ENCODE peak calls at places on chromosomes 13 and 19, in six cellular contexts. Q is heart right ventricle; D is epithelial cell of prostate; L is H9; O is CD8-positive, alpha-beta T cell; H is HL-60. A is an unnamed sample.

GRCh38 chr13:109275848-109276247 is 510.5 kb downstream of the IRS2 start:
- DNase-seq in D (peak), L (peak), Q (no peak), H (no peak), O (no peak), A (no peak)

GRCh38 chr13:84607614-84608013 is 725.3 kb upstream of the SLITRK1 start:
- DNase-seq in D (peak), H (no peak), Q (no peak), O (no peak), L (no peak), A (no peak)

GRCh38 chr19:50719566-50719965 is at the start of gene SHANK1:
- DNase-seq in L (peak), D (no peak), O (no peak), H (no peak), Q (no peak), A (no peak)

GRCh38 chr13:32581177-32581786 is 5.0 kb upstream of the PDS5B start:
- DNase-seq in H (no peak), Q (no peak), D (no peak), L (no peak), O (no peak), A (no peak)

GRCh38 chr19:38675611-38676010 is 28.2 kb downstream of the ACTN4 start:
- DNase-seq in L (no peak), H (peak), O (no peak), D (no peak), Q (no peak), A (no peak)

GRCh38 chr13:58461217-58461616 is 829.7 kb downstream of the PCDH17 start:
- DNase-seq in L (no peak), O (no peak), H (no peak), Q (no peak), D (no peak), A (no peak)

GRCh38 chr13:79585033-79585432 is 104.1 kb downstream of the NDFIP2 start:
- DNase-seq in D (no peak), Q (no peak), H (no peak), O (no peak), L (no peak), A (no peak)

GRCh38 chr19:16381756-16382401 is 57.3 kb downstream of the KLF2 start:
- DNase-seq in O (no peak), L (no peak), D (no peak), H (no peak), Q (peak), A (no peak)

GRCh38 chr19:7177926-7178325 is 108.4 kb downstream of the ZNF557 start:
- DNase-seq in O (no peak), L (no peak), D (no peak), H (no peak), Q (no peak), A (no peak)

GRCh38 chr19:5234412-5234811 is 106.2 kb downstream of the PTPRS start:
- DNase-seq in L (no peak), Q (no peak), O (no peak), H (no peak), D (no peak), A (no peak)

GRCh38 chr13:33633701-33634525 is 184.0 kb upstream of the RFC3 start:
- DNase-seq in D (peak), Q (no peak), L (no peak), O (no peak), H (no peak), A (no peak)

GRCh38 chr13:24692541-24692940 is 12.3 kb downstream of the ATP12A start:
- DNase-seq in L (no peak), H (no peak), O (no peak), Q (no peak), D (no peak), A (no peak)

GRCh38 chr19:19137556-19138109 is 645 bp downstream of the TMEM161A start:
- DNase-seq in L (peak), Q (no peak), O (no peak), D (no peak), H (no peak), A (no peak)

GRCh38 chr19:44741841-44742352 is 6.6 kb upstream of the BCL3 start:
- DNase-seq in Q (peak), H (peak), L (peak), D (peak), O (no peak), A (no peak)

GRCh38 chr19:48553676-48554384 is 1.9 kb downstream of the SULT2B1 start:
- DNase-seq in D (no peak), H (no peak), O (no peak), L (peak), Q (no peak), A (no peak)

DNA sequence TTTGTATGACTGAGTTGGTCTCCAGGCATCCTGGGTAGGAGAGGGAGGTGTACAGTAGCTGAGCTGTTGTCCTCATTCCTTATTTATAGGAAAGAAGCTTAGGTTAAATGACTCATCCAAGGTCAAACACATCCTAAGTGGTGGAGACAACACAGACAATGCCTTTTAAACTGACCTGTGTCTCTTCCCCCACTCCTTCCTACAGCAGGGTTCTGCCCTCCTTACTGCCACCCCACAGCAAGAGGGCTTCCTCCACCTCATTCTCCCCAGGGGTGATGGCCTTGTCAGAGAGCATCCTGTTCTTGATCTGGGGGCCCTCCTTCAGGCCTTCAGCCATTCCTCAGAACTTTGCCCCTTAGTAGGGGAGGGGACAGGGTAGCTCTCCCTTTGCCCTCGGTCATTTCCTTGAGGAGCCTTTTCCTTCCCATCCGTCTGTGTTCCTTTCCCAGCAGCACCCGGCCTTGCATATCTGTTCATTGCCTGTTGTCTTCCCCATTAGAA is 48.2 kb upstream of the GPI start:
- DNase-seq in L (no peak), D (no peak), H (no peak), O (no peak), Q (no peak), A (no peak)
- H3K27ac ChIP-seq in L (no peak), D (peak), H (no peak), O (no peak), Q (peak), A (no peak)

DNA sequence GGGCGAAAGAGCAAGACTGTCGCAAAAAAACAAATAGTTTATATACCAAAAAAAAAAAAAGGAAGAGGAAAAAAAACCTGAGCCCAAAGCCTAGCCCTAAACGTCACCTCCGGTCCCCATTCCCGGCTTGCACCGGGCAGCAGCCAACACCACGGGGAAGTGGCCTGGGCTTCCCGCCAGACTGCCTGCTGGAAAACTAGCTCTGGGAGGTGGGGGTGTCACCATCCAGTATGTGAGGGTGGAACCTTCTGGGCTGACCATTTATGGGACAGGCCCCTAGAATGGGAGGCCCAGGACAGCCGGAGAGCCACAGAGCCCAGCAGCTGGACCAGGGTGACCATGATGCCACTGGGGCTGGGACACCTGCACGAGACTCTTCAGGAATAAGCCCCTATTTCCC is 37.3 kb downstream of the IL12RB1 start:
- DNase-seq in D (no peak), Q (peak), L (no peak), O (no peak), H (no peak), A (no peak)
- H3K27ac ChIP-seq in D (no peak), Q (peak), L (no peak), O (no peak), H (no peak), A (no peak)

DNA sequence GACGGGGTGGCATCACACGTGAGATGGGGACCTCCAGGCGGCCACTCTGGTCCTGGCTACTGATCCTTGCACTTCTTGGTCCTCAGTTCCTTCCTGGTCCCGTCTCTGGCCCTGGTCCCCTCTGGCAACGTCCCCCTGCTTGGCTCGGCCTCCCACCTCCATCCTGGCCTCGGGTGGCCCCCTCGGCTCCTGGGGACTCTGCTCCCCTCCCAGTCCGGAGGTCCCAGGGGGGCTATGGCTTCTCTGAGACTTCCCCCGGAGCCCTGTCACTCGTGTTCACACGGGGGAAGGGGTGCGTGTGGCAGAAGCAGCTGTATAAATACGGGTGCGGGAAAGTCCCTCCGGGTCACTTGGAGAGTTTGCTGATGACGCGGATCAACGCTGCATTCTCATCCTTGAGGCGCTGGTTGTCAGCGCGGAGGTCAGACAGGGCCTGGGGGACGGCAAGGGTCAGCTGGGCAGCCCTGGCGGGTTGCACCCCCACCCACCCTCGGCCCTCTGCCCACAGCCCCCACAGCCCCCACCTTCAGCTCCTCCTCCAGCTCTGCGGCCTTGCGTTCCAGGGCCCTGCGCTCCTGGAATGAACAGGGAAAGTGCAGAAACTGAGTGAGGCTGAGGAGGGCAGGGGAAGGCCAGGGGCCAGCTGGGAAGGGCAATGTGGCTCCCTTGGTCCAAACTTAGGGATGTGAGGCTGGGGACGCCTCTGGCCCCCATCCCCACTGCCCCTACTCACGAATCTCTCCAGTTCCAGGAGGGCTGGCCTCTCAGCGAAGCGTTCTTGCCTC is 15.6 kb downstream of the EPS8L1 start:
- DNase-seq in L (no peak), D (no peak), Q (peak), H (no peak), O (no peak), A (no peak)
- H3K27ac ChIP-seq in L (no peak), D (no peak), Q (no peak), H (no peak), O (no peak), A (no peak)

GRCh38 chr13:110965038-110965754 is 50.3 kb upstream of the ANKRD10 start:
- DNase-seq in L (no peak), D (peak), O (no peak), H (no peak), Q (no peak), A (no peak)
- H3K27ac ChIP-seq in L (no peak), D (peak), O (no peak), H (no peak), Q (no peak), A (peak)

GRCh38 chr19:2685204-2685704 is 17.2 kb downstream of the GNG7 start:
- DNase-seq in H (no peak), L (no peak), D (no peak), O (no peak), Q (no peak), A (no peak)

GRCh38 chr19:2690856-2691255 is 11.6 kb downstream of the GNG7 start:
- DNase-seq in H (no peak), L (no peak), Q (no peak), O (no peak), D (no peak), A (no peak)

GRCh38 chr19:2680808-2681207 is 21.7 kb downstream of the GNG7 start:
- DNase-seq in D (no peak), L (no peak), Q (no peak), H (no peak), O (no peak), A (no peak)

GRCh38 chr19:2683430-2683995 is 19.0 kb downstream of the GNG7 start:
- DNase-seq in L (no peak), H (no peak), O (no peak), Q (no peak), D (no peak), A (no peak)

GRCh38 chr19:2686347-2686746 is 16.1 kb downstream of the GNG7 start:
- DNase-seq in O (no peak), Q (no peak), H (no peak), D (no peak), L (no peak), A (no peak)
- H3K27ac ChIP-seq in O (no peak), Q (peak), H (no peak), D (no peak), L (no peak), A (no peak)

GRCh38 chr19:42241279-42241678 is 1.1 kb downstream of the GSK3A start:
- DNase-seq in O (no peak), L (no peak), H (no peak), Q (no peak), D (no peak), A (no peak)
- H3K27ac ChIP-seq in O (peak), L (no peak), H (no peak), Q (no peak), D (peak), A (peak)

GRCh38 chr13:40787062-40787461 is 2.3 kb upstream of the SLC25A15 start:
- DNase-seq in L (peak), O (no peak), D (no peak), Q (no peak), H (no peak), A (no peak)
- H3K27ac ChIP-seq in L (no peak), O (no peak), D (no peak), Q (no peak), H (no peak), A (no peak)

GRCh38 chr13:102598061-102598460 is 1.3 kb downstream of the TPP2 start:
- DNase-seq in H (no peak), O (no peak), Q (no peak), D (no peak), L (no peak), A (no peak)
- H3K27ac ChIP-seq in H (peak), O (peak), Q (no peak), D (no peak), L (no peak), A (peak)

DNA sequence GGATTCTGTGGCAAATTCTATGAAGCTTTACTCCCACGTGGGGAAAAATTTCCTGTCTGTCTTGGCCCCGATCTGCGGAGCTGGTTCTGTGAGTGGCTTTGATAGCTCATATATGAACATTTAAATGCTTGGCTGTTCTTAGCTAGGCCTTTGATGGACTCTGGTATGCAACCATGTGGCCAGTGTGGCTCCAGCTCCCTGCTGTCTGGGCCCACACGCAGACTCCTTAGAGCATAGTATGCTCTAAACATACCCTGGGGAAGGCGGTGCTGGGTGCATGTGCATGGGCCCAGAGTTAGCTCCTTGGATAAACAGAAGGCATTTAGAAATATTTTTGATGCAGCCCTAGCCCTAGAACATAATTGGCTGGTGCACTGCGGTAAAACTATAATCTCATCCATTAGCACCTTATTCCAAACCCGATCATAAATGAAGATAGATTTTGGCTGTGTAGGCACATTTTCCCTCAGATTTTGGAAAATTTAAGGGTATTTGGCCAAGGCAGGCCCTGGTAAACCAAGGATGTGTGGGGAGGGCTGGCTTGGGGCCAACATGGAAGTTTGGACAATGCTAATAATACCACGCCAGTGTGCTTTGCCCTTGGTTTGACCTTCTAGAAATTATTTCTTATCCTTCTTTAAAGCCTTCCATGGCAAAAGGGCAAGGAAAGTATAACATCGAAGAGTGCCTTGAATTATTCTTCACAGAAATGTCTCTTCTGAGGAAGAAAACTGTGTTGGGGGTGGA is 153.5 kb downstream of the LMO7 start:
- DNase-seq in Q (no peak), H (no peak), O (no peak), D (no peak), L (no peak), A (no peak)
- H3K27ac ChIP-seq in Q (peak), H (no peak), O (no peak), D (peak), L (no peak), A (no peak)

GRCh38 chr19:49718511-49718910 is 27.6 kb downstream of the CPT1C start:
- DNase-seq in L (no peak), H (no peak), Q (no peak), O (no peak), D (no peak), A (no peak)
- H3K27ac ChIP-seq in L (no peak), H (no peak), Q (no peak), O (no peak), D (no peak), A (no peak)

A was measured in CD4-positive, CD25-positive, alpha-beta regulatory T cell.